ENCODE peak calls at places on chromosomes 5 and 9, in seven cellular contexts. Z is H54; I is CD4-positive, alpha-beta memory T cell; B is naive thymus-derived CD8-positive, alpha-beta T cell; C is NCI-H2081; O is non-pigmented ciliary epithelial cell; K is stimulated activated CD4-positive, alpha-beta T cell treated with anti-CD3 and anti-CD28 coated beads, Interleukin-4, amount 100 ng/mL, for 48 hours. J is an unnamed sample.
A peak's percentile ranks its signal among the peaks of the same experiment; 100 is the strongest.

GRCh38 chr5:160614136-160614535 is 192.5 kb downstream of the PTTG1 start:
- DNase-seq in I (no peak), O (no peak), B (no peak), Z (no peak), C (no peak), K (no peak), J (no peak)

GRCh38 chr5:95743248-95743647 is 12.1 kb downstream of the RHOBTB3 start:
- DNase-seq in I (no peak), Z (no peak), K (no peak), O (no peak), B (no peak), C (no peak), J (no peak)

GRCh38 chr9:135565141-135565628 is 3.6 kb downstream of the PAEP start:
- DNase-seq in C (no peak), Z (no peak), O (no peak), K (no peak), I (no peak), B (no peak), J (no peak)

GRCh38 chr5:79318935-79319614 is 83.1 kb downstream of the JMY start:
- DNase-seq in I (no peak), O (peak; percentile 89), Z (peak; percentile 44), C (no peak), K (no peak), B (no peak), J (no peak)

GRCh38 chr5:134554319-134555222 is 29.1 kb downstream of the JADE2 start:
- DNase-seq in B (no peak), O (no peak), I (peak; percentile 41), K (peak; percentile 44), Z (no peak), C (no peak), J (peak; percentile 47)

GRCh38 chr5:133995903-133996563 is 8.7 kb downstream of the VDAC1 start:
- DNase-seq in Z (no peak), K (no peak), B (no peak), I (no peak), O (no peak), C (no peak), J (no peak)

GRCh38 chr5:9430306-9430705 is 115.6 kb downstream of the SEMA5A start:
- DNase-seq in K (no peak), B (no peak), Z (no peak), C (no peak), I (no peak), O (no peak), J (no peak)

GRCh38 chr5:82859439-82860140 is 217.6 kb downstream of the TMEM167A start:
- DNase-seq in O (no peak), B (no peak), K (no peak), I (no peak), Z (no peak), C (no peak), J (no peak)

GRCh38 chr9:100150209-100150608 is 51.2 kb downstream of the INVS start:
- DNase-seq in C (peak; percentile 18), Z (no peak), I (no peak), K (no peak), O (no peak), B (no peak), J (no peak)

GRCh38 chr5:94802450-94802849 is 184.0 kb downstream of the SLF1 start:
- DNase-seq in K (no peak), I (no peak), C (no peak), Z (no peak), B (no peak), O (no peak), J (no peak)

GRCh38 chr5:50751064-50751657 is 84.7 kb downstream of the PARP8 start:
- DNase-seq in O (no peak), K (peak; percentile 13), B (peak; percentile 76), I (peak; percentile 69), Z (no peak), C (peak; percentile 48), J (peak; percentile 37)

GRCh38 chr5:126119894-126120442 is 303.2 kb upstream of the GRAMD2B start:
- DNase-seq in I (no peak), Z (no peak), K (no peak), O (no peak), B (no peak), C (no peak), J (no peak)

GRCh38 chr5:175854231-175855040 is 16.9 kb upstream of the CPLX2 start:
- DNase-seq in O (no peak), C (peak; percentile 95), Z (no peak), I (no peak), K (no peak), B (no peak), J (no peak)

GRCh38 chr9:104774831-104775573 is 11.1 kb downstream of the NIPSNAP3B start:
- DNase-seq in Z (no peak), C (no peak), K (no peak), I (no peak), B (no peak), O (no peak), J (peak; percentile 37)

GRCh38 chr9:13088734-13089427 is 190.6 kb downstream of the MPDZ start:
- DNase-seq in I (no peak), K (no peak), B (no peak), Z (peak; percentile 12), C (peak; percentile 89), O (peak; percentile 15), J (peak; percentile 34)

GRCh38 chr5:40503438-40503837 is 176.3 kb upstream of the PTGER4 start:
- DNase-seq in C (no peak), I (no peak), K (no peak), B (no peak), Z (no peak), O (no peak), J (no peak)

GRCh38 chr5:148913493-148913892 is 87.1 kb downstream of the ADRB2 start:
- DNase-seq in C (no peak), Z (no peak), K (no peak), O (no peak), B (no peak), I (no peak), J (no peak)

GRCh38 chr5:59067976-59068651 is 485.2 kb downstream of the RAB3C start:
- DNase-seq in I (no peak), O (no peak), B (no peak), K (no peak), C (no peak), Z (no peak), J (no peak)

GRCh38 chr9:127204771-127205470 is 59.7 kb upstream of the GARNL3 start:
- DNase-seq in I (no peak), K (no peak), C (no peak), B (no peak), O (no peak), Z (peak; percentile 83), J (no peak)

GRCh38 chr5:17813214-17813613 is 179.0 kb downstream of the TAF11L14 start:
- DNase-seq in C (no peak), I (no peak), Z (no peak), O (no peak), B (no peak), K (no peak), J (no peak)

GRCh38 chr9:90423661-90424193 is 218.9 kb downstream of the DIRAS2 start:
- DNase-seq in I (no peak), C (no peak), O (no peak), Z (no peak), K (no peak), B (no peak), J (no peak)

GRCh38 chr5:149886060-149886459 is 58.5 kb downstream of the PDE6A start:
- DNase-seq in I (no peak), Z (no peak), B (no peak), C (no peak), K (no peak), O (no peak), J (no peak)

GRCh38 chr9:121372563-121373400 is 2.7 kb upstream of the STOM start:
- DNase-seq in C (no peak), O (no peak), K (no peak), B (no peak), Z (no peak), I (no peak), J (no peak)

GRCh38 chr9:22216730-22217160 is 207.6 kb upstream of the CDKN2B start:
- DNase-seq in O (no peak), C (peak; percentile 15), B (no peak), Z (no peak), K (no peak), I (no peak), J (no peak)

GRCh38 chr9:111297061-111297824 is 32.8 kb downstream of the OR2K2 start:
- DNase-seq in Z (no peak), C (no peak), I (no peak), B (no peak), K (no peak), O (no peak), J (no peak)

GRCh38 chr5:660491-661030 is 32.6 kb downstream of the TPPP start:
- DNase-seq in C (no peak), K (no peak), O (no peak), Z (no peak), I (no peak), B (no peak), J (no peak)

J was measured in globus pallidus.